ENCODE peak calls at places on chromosomes 2 and 18, in seven cellular contexts. A, C, B, K, H, N and G are unnamed samples.
A peak's percentile ranks its signal among the peaks of the same experiment; 100 is the strongest.

GRCh38 chr2:134245340-134245984 is 8.4 kb upstream of the MGAT5 start:
- DNase-seq in K (peak; percentile 72), B (peak; percentile 75), N (peak; percentile 69), C (peak; percentile 87), A (peak; percentile 84), H (peak; percentile 73), G (peak; percentile 57)

GRCh38 chr2:39715095-39715494 is 49.4 kb downstream of the TMEM178A start:
- DNase-seq in B (no peak), A (no peak), H (no peak), N (no peak), K (no peak), C (no peak), G (peak; percentile 62)

GRCh38 chr2:8154936-8155335 is 526.9 kb upstream of the ID2 start:
- DNase-seq in C (no peak), K (peak; percentile 56), A (no peak), H (no peak), N (no peak), B (no peak), G (peak; percentile 30)

GRCh38 chr2:234881413-234882241 is 70.2 kb upstream of the SH3BP4 start:
- DNase-seq in N (peak; percentile 9), K (peak; percentile 90), H (peak; percentile 85), B (peak; percentile 92), C (peak; percentile 89), A (peak; percentile 90), G (peak; percentile 92)

GRCh38 chr2:147569426-147569825 is 275.4 kb upstream of the ACVR2A start:
- DNase-seq in C (no peak), B (no peak), K (no peak), A (no peak), N (no peak), H (no peak), G (no peak)

GRCh38 chr18:21979759-21980158 is 189.6 kb upstream of the GATA6 start:
- DNase-seq in N (no peak), K (no peak), H (no peak), B (no peak), C (no peak), A (no peak), G (no peak)

GRCh38 chr2:10493636-10494281 is 45.6 kb upstream of the ODC1 start:
- DNase-seq in C (no peak), A (peak; percentile 79), H (peak; percentile 74), N (peak; percentile 69), K (peak; percentile 12), B (peak; percentile 59), G (no peak)

GRCh38 chr2:238587776-238588660 is 161.3 kb downstream of the ASB1 start:
- DNase-seq in A (no peak), C (no peak), B (no peak), N (no peak), K (no peak), H (no peak), G (no peak)

GRCh38 chr2:42494434-42495233 is 852 bp upstream of the KCNG3 start:
- DNase-seq in A (peak; percentile 87), N (peak; percentile 57), H (peak; percentile 76), K (peak; percentile 77), C (peak; percentile 72), B (peak; percentile 78), G (peak; percentile 83)

GRCh38 chr2:239918749-239919148 is 106.4 kb downstream of the NDUFA10 start:
- DNase-seq in A (no peak), K (no peak), N (no peak), B (no peak), H (no peak), C (no peak), G (no peak)

GRCh38 chr18:45370190-45371010 is 244.9 kb upstream of the SLC14A2 start:
- DNase-seq in H (no peak), A (no peak), C (no peak), K (no peak), N (no peak), B (no peak), G (no peak)
- H3K27ac ChIP-seq in H (peak overlapping the region; percentile 31), A (no peak overlapping the region), C (no peak overlapping the region), K (no peak overlapping the region), N (no peak overlapping the region), B (no peak overlapping the region), G (no peak overlapping the region)

GRCh38 chr2:98730053-98730850 is 680 bp downstream of the MGAT4A start:
- DNase-seq in B (peak; percentile 72), N (peak; percentile 32), K (no peak), A (peak; percentile 70), C (peak; percentile 69), H (peak; percentile 73), G (peak; percentile 67)
- H3K27ac ChIP-seq in B (peak overlapping the region; percentile 92), N (peak overlapping the region; percentile 32), K (no peak overlapping the region), A (peak overlapping the region; percentile 96), C (no peak overlapping the region), H (peak overlapping the region; percentile 88), G (peak overlapping the region; percentile 22)

GRCh38 chr18:10053861-10054260 is 140.0 kb downstream of the VAPA start:
- DNase-seq in A (no peak), K (no peak), C (no peak), H (no peak), N (no peak), B (no peak), G (no peak)

GRCh38 chr18:10050956-10051355 is 137.1 kb downstream of the VAPA start:
- DNase-seq in H (no peak), C (no peak), N (no peak), B (no peak), A (no peak), K (no peak), G (no peak)

GRCh38 chr18:10054366-10054765 is 140.6 kb downstream of the VAPA start:
- DNase-seq in C (no peak), A (no peak), N (no peak), K (no peak), H (no peak), B (no peak), G (no peak)

GRCh38 chr18:10051877-10052631 is 138.2 kb downstream of the VAPA start:
- DNase-seq in H (no peak), N (no peak), K (peak; percentile 84), B (peak; percentile 23), C (no peak), A (peak; percentile 54), G (peak; percentile 78)

DNA sequence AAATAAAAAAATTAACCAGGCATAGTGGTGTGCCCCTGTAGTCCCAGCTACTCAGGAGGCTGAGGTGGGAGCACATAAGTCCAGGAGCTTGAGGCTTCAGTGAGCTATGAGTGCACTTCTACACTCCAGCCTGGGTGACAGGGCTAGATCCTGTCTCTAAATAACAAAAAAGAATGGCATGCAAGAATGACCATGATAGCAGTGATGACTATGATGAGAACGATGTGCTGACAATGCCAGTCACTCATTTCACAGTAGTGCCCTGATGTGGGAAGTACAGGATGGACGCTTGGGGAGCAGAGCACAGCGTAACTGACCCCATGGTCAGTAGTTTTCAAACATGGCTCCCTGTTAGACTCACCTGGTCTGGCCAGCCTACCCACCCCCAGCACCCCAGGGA is 139.1 kb downstream of the VAPA start:
- DNase-seq in H (no peak), C (no peak), N (no peak), A (no peak), K (no peak), B (no peak), G (no peak)
- H3K27ac ChIP-seq in H (no peak overlapping the region), C (no peak overlapping the region), N (no peak overlapping the region), A (peak overlapping the region; percentile 68), K (no peak overlapping the region), B (no peak overlapping the region), G (no peak overlapping the region)

GRCh38 chr2:28375742-28376631 is 16.7 kb upstream of the FOSL2 start:
- DNase-seq in C (peak; percentile 33), K (no peak), H (no peak), N (no peak), B (no peak), A (no peak), G (no peak)

GRCh38 chr2:28377201-28377816 is 15.3 kb upstream of the FOSL2 start:
- DNase-seq in B (peak; percentile 92), H (no peak), N (no peak), C (no peak), A (peak; percentile 90), K (no peak), G (no peak)

GRCh38 chr2:28374331-28374730 is 18.3 kb upstream of the FOSL2 start:
- DNase-seq in N (no peak), C (no peak), A (no peak), K (no peak), H (no peak), B (no peak), G (no peak)

GRCh38 chr2:28375236-28375635 is 17.4 kb upstream of the FOSL2 start:
- DNase-seq in B (no peak), K (no peak), C (no peak), H (no peak), A (no peak), N (no peak), G (no peak)

DNA sequence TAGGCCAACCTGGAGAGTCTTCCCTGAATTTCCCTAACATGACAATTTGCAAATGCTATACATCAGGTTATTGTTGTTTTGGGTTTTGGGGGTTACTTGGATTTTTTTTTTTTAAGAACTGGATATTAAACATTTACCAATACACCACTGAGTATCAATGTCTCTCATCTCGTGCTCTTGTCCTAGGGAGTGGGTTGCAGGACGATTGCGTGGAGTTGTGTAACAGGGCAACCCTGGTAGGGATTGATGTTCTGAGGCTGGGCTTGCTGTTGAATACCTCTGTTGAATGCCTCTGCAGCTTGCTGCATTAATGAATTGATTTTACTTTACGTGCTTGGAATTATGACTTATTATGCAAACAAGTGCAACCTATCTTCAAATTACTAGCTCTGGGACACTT is 18.8 kb upstream of the FOSL2 start:
- DNase-seq in K (no peak), H (no peak), B (no peak), C (no peak), N (no peak), A (no peak), G (no peak)
- H3K27ac ChIP-seq in K (no peak overlapping the region), H (no peak overlapping the region), B (no peak overlapping the region), C (no peak overlapping the region), N (no peak overlapping the region), A (no peak overlapping the region), G (no peak overlapping the region)

DNA sequence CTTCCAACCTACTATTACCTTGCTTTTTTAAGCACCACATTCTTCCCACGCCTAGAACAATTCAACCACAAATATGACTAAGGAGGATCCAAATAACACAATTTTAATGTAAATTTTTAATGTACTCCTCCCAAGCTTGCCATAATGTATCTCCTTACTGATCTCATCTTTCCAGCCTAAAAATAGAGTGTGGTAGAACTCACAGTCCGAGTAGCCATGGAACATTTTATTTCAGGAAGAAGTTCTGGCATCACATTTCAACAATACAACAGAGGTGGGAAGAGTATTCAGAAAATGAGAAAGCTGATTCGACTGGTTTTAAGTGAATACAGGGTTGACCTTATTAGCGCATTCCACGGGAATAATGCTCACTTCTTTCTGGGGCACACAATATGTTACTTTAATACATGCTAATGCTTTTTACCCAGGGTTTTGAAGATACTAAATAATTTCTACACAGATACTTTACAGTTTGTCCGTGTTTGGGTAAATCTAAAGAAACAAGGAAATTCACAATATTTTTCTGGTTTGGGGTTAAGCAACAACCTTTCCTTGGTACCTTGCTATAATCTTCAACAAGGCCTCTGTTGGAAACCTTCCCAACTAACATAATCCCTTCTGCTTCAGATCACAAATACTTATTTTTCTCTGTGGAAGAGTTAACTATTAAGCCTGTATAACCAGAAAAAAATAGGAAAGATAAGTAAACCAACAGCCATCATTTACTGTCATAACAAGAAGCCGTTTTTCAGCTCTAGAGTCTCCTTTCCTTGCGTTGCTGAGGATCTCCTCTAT is 15.2 kb downstream of the FEZ2 start:
- DNase-seq in K (no peak), A (no peak), C (no peak), N (no peak), H (no peak), B (no peak), G (no peak)
- H3K27ac ChIP-seq in K (no peak overlapping the region), A (no peak overlapping the region), C (no peak overlapping the region), N (no peak overlapping the region), H (no peak overlapping the region), B (no peak overlapping the region), G (no peak overlapping the region)

GRCh38 chr2:18474690-18475089 is 85.8 kb downstream of the RDH14 start:
- DNase-seq in C (no peak), B (no peak), K (no peak), A (no peak), H (no peak), N (no peak), G (no peak)
- H3K27ac ChIP-seq in C (no peak overlapping the region), B (no peak overlapping the region), K (no peak overlapping the region), A (no peak overlapping the region), H (no peak overlapping the region), N (no peak overlapping the region), G (no peak overlapping the region)